ENCODE peak calls at places on chromosome 17, in ten cellular contexts. M is heart left ventricle, I is H54, N is body of pancreas, A is tibial nerve, O is prostate gland, T is spleen, Q is A549, U is IMR-90, W is breast epithelium. G is an unnamed sample.

GRCh38 chr17:79242873-79243602 is 168.4 kb downstream of the ENGASE start:
- DNase-seq in M (no peak), I (peak; percentile 28), N (no peak), A (no peak), O (no peak), T (no peak), Q (no peak), U (no peak), W (no peak), G (no peak)

GRCh38 chr17:50689251-50689650 is 18.5 kb downstream of the ANKRD40 start:
- DNase-seq in M (no peak), I (peak; percentile 68), N (no peak), A (no peak), O (no peak), T (no peak), Q (no peak), U (peak; percentile 66), W (no peak), G (no peak)

GRCh38 chr17:5508855-5509254 is 22.5 kb downstream of the MIS12 start:
- DNase-seq in M (no peak), I (no peak), N (peak; percentile 22), A (no peak), O (no peak), T (no peak), Q (no peak), U (peak; percentile 79), W (no peak), G (no peak)

GRCh38 chr17:64003526-64004121 is 5.5 kb downstream of the PRR29 start:
- DNase-seq in M (no peak), I (no peak), N (no peak), A (no peak), O (no peak), T (peak; percentile 66), Q (no peak), U (no peak), W (no peak), G (no peak)

GRCh38 chr17:50060951-50061712 is 5.2 kb downstream of the ITGA3 start:
- DNase-seq in M (peak; percentile 91), I (no peak), N (peak; percentile 43), A (no peak), O (peak; percentile 70), T (peak; percentile 71), Q (no peak), U (peak; percentile 75), W (no peak), G (no peak)

GRCh38 chr17:61756561-61756960 is 106.8 kb downstream of the BRIP1 start:
- DNase-seq in M (no peak), I (no peak), N (no peak), A (no peak), O (no peak), T (no peak), Q (no peak), U (no peak), W (no peak), G (no peak)

GRCh38 chr17:4833178-4833940 is at the start of gene MINK1:
- DNase-seq in M (peak; percentile 91), I (peak; percentile 98), N (peak; percentile 92), A (peak; percentile 69), O (peak; percentile 89), T (peak; percentile 97), Q (peak; percentile 99), U (peak; percentile 92), W (peak; percentile 85), G (peak; percentile 99)

GRCh38 chr17:65742433-65743312 is 181.2 kb upstream of the AXIN2 start:
- DNase-seq in M (no peak), I (peak; percentile 49), N (no peak), A (no peak), O (no peak), T (no peak), Q (peak; percentile 40), U (peak; percentile 87), W (no peak), G (no peak)

GRCh38 chr17:50630524-50631194 is 4.0 kb upstream of the ABCC3 start:
- DNase-seq in M (peak; percentile 39), I (peak; percentile 81), N (peak; percentile 90), A (peak; percentile 27), O (peak; percentile 70), T (peak; percentile 81), Q (peak; percentile 90), U (no peak), W (peak; percentile 60), G (peak; percentile 74)

GRCh38 chr17:35088647-35088910 is 25.1 kb upstream of the RFFL start:
- DNase-seq in M (peak; percentile 46), I (no peak), N (peak; percentile 59), A (peak; percentile 11), O (peak; percentile 38), T (no peak), Q (no peak), U (no peak), W (peak; percentile 24), G (no peak)

DNA sequence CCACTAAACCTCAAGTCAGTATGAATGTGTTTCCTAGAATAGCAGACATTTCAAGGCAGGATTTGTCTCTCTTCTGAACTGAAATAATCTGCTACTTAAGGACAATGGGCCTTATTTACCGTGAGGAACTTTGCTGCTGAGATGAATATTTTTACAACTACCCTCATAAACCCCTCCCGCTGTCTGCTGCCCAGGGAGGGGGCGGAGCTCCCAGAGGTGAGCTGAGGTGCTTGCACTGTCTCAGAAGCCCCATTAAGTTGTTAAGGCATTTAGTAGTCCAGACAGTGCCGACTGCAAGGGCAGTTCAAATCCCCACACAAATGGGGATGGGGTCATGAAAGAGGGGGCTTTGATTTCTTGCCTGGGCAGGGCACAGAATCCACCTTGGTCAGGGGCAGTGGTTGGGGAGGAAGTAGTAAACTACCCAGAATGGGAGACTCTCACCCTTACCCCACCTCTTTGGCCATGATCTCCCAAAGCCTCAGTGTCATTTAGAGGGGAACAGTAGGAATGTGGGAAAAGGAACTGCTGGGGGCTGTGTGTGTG is 19.2 kb downstream of the HNF1B start:
- DNase-seq in M (no peak), I (no peak), N (peak; percentile 30), A (no peak), O (no peak), T (no peak), Q (no peak), U (no peak), W (no peak), G (no peak)
- TF ChIP-seq POLR2A in M (no peak), I (no peak), N (no peak), A (no peak), O (no peak), T (no peak), Q (no peak), U (no peak), W (no peak), G (no peak)

GRCh38 chr17:7583253-7584109 is at the start of gene MPDU1:
- DNase-seq in M (peak; percentile 98), I (no peak), N (peak; percentile 96), A (peak; percentile 90), O (peak; percentile 96), T (peak; percentile 97), Q (peak; percentile 89), U (peak; percentile 96), W (peak; percentile 96), G (peak; percentile 87)
- TF ChIP-seq POLR2A in M (no peak), I (peak; percentile 72), N (peak; percentile 65), A (peak; percentile 73), O (no peak), T (no peak), Q (peak; percentile 74), U (peak; percentile 98), W (peak; percentile 29), G (peak; percentile 97)

GRCh38 chr17:76672270-76672851 is 28.8 kb upstream of the ST6GALNAC1 start:
- DNase-seq in M (no peak), I (no peak), N (peak; percentile 43), A (no peak), O (no peak), T (no peak), Q (no peak), U (no peak), W (no peak), G (no peak)
- TF ChIP-seq POLR2A in M (no peak), I (no peak), N (no peak), A (no peak), O (no peak), T (no peak), Q (no peak), U (no peak), W (no peak), G (no peak)

DNA sequence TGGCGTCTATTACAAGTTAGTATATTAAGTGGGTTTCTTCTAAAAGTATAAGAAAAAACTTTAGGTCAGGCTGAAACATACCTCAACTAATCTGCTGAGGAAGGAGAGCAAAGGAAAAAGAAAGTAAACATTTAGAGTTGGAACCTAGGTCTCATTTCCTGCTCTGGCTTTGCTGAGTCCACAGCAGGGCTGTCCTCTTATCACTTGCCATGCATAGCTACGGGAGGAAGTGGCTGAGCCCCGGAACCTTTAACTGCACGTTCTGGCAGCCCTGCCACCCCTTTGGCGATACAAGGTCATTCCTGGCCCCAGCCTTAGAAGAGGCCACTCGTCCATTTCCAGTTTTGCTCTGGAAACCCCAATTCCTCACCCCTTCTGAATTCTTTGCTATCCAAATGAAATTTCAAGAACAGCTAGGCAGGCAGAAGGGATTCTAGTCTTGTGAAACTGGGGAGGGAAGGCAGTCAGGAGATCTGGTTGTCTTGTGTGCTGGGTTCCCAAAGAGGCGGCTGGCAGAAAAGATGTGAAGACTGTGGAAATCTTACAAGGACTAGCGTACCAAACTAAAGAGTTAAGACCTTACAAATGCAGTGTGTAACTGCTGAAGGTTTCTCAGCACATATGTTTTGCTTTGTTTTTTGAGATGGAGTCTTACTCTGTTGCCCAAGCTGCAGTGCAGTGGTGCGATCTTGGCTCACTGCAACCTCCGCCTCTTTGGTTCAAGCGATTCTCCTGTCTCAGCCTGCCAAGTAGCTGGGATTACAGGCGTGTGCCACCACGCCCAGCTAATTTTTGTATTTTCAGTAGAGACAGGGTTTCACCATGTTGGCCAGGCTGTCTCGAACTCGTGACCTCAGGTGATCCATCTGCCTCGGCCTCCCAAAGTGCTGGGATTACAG is 19.1 kb downstream of the WIPI1 start:
- DNase-seq in M (peak; percentile 52), I (no peak), N (peak; percentile 65), A (no peak), O (no peak), T (peak; percentile 89), Q (no peak), U (peak; percentile 47), W (no peak), G (peak; percentile 34)
- TF ChIP-seq POLR2A in M (no peak), I (no peak), N (no peak), A (no peak), O (no peak), T (no peak), Q (no peak), U (no peak), W (no peak), G (peak; percentile 50)

G was measured in GM12892.